ENCODE peak calls at places on chromosomes 6 and 20, in four cellular contexts. R is transverse colon, B is H1, A is stomach. L is an unnamed sample.

GRCh38 chr6:101779051-101779844 is 385.7 kb downstream of the GRIK2 start:
- DNase-seq in R (no peak), B (no peak), A (no peak), L (peak)

GRCh38 chr6:127146935-127147334 is 28.5 kb downstream of the RSPO3 start:
- DNase-seq in R (no peak), B (peak), A (no peak), L (no peak)

GRCh38 chr20:46552460-46553420 is 2.3 kb upstream of the OCSTAMP start:
- DNase-seq in R (no peak), B (no peak), A (no peak), L (no peak)

GRCh38 chr6:2841264-2842138 is at the start of gene SERPINB1:
- DNase-seq in R (peak), B (peak), A (peak), L (no peak)

GRCh38 chr6:4958624-4959023 is 45.2 kb downstream of the RPP40 start:
- DNase-seq in R (no peak), B (no peak), A (no peak), L (no peak)

GRCh38 chr20:43320536-43320935 is 130.8 kb upstream of the PTPRT start:
- DNase-seq in R (no peak), B (no peak), A (no peak), L (no peak)

GRCh38 chr6:56595490-56596122 is 47.1 kb downstream of the DST start:
- DNase-seq in R (peak), B (no peak), A (peak), L (no peak)

GRCh38 chr20:34310481-34311117 is 7.4 kb upstream of the AHCY start:
- DNase-seq in R (no peak), B (no peak), A (no peak), L (no peak)

GRCh38 chr20:905999-906520 is 10.1 kb downstream of the ANGPT4 start:
- DNase-seq in R (no peak), B (no peak), A (no peak), L (no peak)

GRCh38 chr20:53707341-53708102 is 113.9 kb upstream of the ZNF217 start:
- DNase-seq in R (no peak), B (no peak), A (no peak), L (no peak)

GRCh38 chr6:148905901-148906300 is 159.1 kb downstream of the UST start:
- DNase-seq in R (no peak), B (no peak), A (no peak), L (no peak)

DNA sequence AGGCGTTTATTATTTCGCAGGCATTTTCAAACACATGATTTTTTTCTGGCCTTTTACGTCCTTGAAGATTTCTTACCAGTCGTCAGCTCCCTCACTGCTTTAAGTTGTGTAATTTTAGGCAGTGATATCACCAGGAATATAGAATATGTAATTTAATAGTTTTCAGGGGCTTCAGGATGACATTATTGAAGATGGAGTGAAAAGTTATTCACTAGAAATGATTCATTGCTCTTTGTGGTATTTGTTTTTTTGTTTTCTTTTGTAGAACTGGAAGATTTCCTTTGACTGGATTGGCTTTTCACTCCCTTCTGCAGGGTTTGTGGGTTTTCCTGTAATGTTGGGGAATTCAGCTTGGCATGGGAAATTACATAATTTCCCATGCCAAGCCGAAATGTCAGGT is 2.0 kb downstream of the LRRC1 start:
- DNase-seq in R (no peak), B (no peak), A (no peak), L (no peak)
- H3K4me3 ChIP-seq in R (peak), B (no peak), A (peak), L (peak)

DNA sequence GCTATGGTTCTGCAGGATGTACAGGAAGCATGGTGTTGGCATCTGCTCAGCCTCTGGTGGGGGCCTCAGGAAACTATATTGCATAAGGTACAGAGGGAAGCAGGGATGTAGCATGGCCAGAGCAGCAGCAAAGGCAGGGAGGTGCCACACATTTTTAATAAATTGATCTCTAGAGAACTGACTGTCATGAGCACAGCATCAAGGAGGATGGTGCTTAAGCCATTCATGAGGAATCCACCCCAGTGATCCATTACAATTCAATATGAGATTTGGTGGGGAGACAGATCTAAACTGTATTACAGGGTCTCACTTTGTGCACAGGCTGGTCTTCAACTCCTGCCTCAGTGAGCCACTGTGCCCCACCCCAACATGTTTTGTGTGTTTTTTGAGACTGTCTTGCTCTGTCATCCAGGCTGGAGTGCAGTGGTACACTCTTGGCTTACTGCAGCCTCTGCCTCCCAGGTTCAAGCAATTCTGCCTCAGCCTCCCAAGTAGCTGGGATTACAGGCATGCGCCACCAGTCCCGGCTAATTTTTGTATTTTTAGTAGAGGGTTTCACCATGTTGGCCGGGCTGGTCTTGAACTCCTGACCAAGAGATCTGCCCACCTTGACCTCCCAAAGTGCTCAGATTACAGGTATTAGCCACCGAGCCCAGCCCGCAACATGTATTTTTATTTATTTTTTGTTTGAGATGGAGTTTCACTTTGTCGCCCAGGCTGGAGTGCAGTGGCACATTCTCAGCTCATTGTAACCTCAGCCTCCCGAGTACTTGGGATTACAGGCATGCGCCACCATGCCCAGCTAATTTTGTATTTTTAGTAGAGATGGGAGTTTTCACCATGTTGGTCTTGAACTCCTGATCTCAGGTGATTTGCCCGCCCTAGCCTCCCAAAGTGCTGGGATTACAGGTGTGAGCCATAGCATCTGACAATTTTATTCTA is 10.3 kb downstream of the HSPA1B start:
- DNase-seq in R (no peak), B (no peak), A (no peak), L (no peak)
- TF ChIP-seq POLR2AphosphoS5 in R (no peak), B (peak), A (no peak), L (no peak)

GRCh38 chr20:35956616-35957015 is 2.3 kb upstream of the SCAND1 start:
- DNase-seq in R (peak), B (no peak), A (no peak), L (no peak)

GRCh38 chr20:35954200-35954906 is at the start of gene SCAND1:
- DNase-seq in R (peak), B (peak), A (peak), L (peak)

GRCh38 chr20:35954907-35955251 is 577 bp upstream of the SCAND1 start:
- DNase-seq in R (no peak), B (no peak), A (no peak), L (no peak)

GRCh38 chr20:35952480-35953410 is 1.6 kb downstream of the SCAND1 start:
- DNase-seq in R (no peak), B (no peak), A (no peak), L (no peak)

DNA sequence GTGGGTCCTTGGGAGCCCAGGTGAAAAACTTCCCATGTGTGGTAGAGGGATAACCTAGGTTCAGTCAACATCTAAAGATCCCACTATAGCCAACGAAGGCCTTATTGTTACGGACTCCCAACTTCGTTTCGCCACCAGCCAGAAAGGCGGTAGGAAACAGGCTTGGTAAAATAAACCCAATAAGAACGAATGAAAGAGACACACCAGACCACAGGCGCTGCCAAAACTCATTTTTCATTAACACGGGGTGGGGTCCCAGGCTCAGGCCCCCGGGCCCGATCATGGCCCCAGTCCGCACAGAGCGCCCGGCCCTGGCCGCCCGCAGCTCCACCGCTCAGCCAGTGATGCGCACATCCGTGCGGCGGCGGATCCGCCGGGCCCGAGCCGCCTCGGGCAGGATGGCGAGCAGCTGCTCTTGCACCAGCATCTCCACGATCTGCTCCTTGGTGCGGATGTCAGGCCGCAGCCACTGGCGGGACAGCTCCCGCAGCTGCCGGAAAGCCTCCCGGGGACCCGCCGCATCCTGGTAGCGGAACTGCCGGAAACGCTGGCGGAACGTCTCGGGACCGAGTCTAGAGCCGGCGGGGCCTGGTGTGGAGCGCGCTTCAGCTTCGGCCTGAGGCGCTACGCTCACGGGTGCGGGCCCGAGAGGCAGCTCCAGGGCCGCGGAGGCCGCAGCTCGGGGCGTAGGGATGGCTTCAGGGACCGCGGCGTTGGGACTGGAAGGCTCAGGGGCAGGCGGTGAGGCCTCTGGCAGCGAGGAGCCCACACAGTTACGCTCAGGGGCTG is 697 bp downstream of the SCAND1 start:
- DNase-seq in R (peak), B (no peak), A (peak), L (no peak)
- H3K4me3 ChIP-seq in R (peak), B (peak), A (peak), L (peak)

DNA sequence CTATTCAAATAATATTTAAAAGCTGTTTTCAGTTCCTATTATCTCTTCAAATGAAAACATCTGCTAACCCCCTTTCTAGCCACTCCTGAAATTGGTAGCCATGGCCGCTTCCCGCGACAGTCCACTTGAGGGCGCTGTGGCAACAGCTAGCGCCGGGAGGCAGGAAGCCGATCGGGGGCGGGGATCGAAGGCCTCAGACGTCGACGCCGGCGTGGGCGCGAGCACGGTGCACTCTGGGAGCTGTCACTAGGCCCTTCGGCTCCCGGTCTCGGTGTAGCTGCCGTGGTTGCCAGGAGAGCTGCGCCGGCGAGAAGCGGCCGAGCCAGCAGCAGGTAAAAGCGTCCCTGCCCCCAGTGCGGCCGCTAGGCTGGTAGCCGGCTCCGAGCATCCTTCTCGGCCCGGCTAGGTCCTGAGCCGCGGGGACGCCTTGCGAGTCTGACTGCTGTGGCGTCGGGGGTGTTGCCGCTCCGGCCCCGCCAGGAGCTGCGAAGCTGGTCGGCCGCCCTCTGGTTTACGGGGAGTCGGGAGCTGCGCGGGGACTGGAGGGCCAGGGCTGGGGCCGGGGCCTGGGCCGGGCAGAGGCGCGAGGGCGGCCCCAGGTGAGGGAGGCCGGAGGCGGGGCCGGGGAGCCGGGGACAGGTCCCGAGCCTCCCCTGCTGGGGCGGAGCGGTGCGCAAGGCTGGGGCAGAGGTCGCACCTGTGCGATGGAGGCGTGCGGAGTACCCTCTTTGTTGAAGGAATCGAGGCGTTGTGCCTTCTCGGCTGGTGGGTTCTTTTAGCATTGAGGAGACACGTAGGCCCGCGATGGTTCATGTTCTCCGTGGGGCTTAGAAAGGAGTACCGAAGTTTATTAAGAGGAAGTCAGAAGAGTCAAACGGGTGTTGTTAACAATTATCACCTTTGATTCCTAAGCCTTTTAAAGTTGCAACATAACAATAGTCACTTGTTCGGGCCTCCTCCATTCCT is at the start of gene DOP1A:
- DNase-seq in R (peak), B (peak), A (peak), L (peak)
- TF ChIP-seq POLR2AphosphoS5 in R (peak), B (peak), A (peak), L (peak)

GRCh38 chr6:41200296-41200900 is 551 bp downstream of the TREML2 start:
- DNase-seq in R (peak), B (no peak), A (peak), L (no peak)
- H3K4me3 ChIP-seq in R (no peak), B (no peak), A (no peak), L (no peak)

GRCh38 chr6:124881898-124882579 is 80.2 kb upstream of the RNF217 start:
- DNase-seq in R (no peak), B (no peak), A (no peak), L (no peak)

GRCh38 chr6:124879110-124879991 is 82.9 kb upstream of the RNF217 start:
- DNase-seq in R (no peak), B (no peak), A (no peak), L (no peak)

GRCh38 chr6:124879992-124880355 is 82.3 kb upstream of the RNF217 start:
- DNase-seq in R (no peak), B (no peak), A (no peak), L (no peak)

GRCh38 chr6:124885171-124885570 is 77.1 kb upstream of the RNF217 start:
- DNase-seq in R (no peak), B (no peak), A (no peak), L (no peak)

DNA sequence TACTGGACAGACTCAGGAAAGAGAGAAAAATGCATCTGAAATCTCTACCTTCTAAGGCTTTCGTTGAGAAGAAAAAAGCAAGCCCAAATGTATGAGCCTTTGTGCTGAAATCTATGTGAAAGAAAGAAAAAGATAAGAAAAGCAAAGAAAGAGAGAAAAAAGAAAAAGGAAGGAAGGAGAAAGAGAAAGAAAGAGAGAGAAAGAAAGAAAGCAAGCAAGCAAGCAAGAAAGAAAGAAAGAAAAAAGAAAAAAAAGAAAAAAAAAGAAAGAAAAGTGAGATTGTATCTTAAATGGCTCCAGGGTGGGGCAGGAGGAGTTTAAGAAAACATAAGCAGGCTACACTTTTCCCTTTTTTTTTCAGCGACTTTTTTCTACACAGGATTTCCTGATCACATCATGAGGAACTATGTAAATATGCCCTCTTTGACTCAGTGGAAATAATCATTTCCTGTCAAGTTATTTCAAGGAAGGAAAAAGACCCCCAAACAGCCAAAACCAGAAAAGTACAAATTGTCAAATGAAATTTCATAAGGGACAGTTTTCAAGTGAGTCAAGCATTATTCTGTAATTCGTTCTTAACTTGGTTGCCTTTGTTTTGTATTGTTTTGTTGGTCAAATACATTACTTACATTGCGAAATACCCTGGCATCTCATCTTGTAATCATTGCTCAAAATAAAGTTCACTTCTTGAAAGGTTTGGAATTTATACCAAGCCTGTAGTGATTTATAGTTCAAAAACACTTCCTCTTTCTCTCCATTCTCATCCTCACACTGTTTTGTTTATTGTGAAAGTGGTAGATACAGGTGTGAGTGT is 79.5 kb upstream of the RNF217 start:
- DNase-seq in R (no peak), B (no peak), A (no peak), L (no peak)
- TF ChIP-seq POLR2AphosphoS5 in R (no peak), B (no peak), A (no peak), L (no peak)

GRCh38 chr20:62367483-62368302 is 581 bp upstream of the LAMA5 start:
- DNase-seq in R (peak), B (no peak), A (peak), L (no peak)
- H3K4me3 ChIP-seq in R (peak), B (peak), A (peak), L (peak)

GRCh38 chr6:31575952-31576684 is 753 bp downstream of the TNF start:
- DNase-seq in R (no peak), B (no peak), A (no peak), L (no peak)

GRCh38 chr6:31578461-31579118 is 3.2 kb downstream of the TNF start:
- DNase-seq in R (no peak), B (peak), A (no peak), L (no peak)

GRCh38 chr6:31575335-31575901 is at the start of gene TNF:
- DNase-seq in R (peak), B (no peak), A (peak), L (no peak)

GRCh38 chr6:31578058-31578457 is 2.7 kb downstream of the TNF start:
- DNase-seq in R (no peak), B (no peak), A (no peak), L (no peak)

DNA sequence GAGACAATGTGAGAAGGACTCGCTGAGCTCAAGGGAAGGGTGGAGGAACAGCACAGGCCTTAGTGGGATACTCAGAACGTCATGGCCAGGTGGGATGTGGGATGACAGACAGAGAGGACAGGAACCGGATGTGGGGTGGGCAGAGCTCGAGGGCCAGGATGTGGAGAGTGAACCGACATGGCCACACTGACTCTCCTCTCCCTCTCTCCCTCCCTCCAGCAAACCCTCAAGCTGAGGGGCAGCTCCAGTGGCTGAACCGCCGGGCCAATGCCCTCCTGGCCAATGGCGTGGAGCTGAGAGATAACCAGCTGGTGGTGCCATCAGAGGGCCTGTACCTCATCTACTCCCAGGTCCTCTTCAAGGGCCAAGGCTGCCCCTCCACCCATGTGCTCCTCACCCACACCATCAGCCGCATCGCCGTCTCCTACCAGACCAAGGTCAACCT is 1.6 kb downstream of the TNF start:
- DNase-seq in R (peak), B (no peak), A (peak), L (no peak)
- TF ChIP-seq POLR2AphosphoS5 in R (no peak), B (no peak), A (no peak), L (no peak)

DNA sequence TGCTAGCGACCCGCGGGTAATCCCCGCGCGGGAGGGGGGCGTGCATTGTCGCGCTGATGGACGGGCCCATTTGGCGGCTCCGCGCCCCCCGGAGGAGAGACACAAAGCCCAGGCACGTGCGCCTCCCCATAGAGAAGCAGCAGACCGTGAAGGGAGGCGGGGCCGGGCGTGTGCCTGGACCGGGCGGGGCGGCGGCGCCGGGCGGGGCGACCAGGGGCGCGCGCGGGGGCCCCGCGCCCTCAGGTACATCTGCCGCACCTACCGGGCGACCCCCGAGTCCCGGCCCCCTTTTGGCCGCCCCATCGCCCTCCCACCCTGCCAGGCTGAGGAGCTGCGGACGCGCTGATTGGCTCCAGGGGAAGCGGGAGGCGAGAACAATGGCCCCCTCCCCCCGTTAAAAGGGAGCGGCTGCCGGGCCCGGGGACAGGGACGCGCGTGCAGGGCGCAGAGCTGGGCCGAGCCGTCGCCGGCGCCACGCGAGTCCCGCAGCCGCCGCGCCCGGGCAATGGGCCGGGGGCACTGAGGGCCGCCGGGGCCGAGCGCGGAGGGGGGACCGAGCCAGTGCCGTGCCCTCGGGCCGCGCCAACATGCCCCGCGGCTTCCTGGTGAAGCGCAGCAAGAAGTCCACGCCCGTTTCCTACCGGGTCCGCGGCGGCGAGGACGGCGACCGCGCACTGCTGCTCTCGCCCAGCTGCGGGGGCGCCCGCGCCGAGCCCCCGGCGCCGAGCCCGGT is at the start of gene INSM1:
- DNase-seq in R (no peak), B (no peak), A (no peak), L (no peak)
- H3K4me3 ChIP-seq in R (peak), B (peak), A (peak), L (peak)